ENCODE peak calls at places on chromosomes 5 and 9, in four cellular contexts. U is activated CD4-positive, CD25-positive, alpha-beta regulatory T cell; R is SW480; X is fibroblast of mammary gland. Y is an unnamed sample.

GRCh38 chr9:133907302-133907880 is 84.7 kb downstream of the VAV2 start:
- DNase-seq in X (no peak), R (no peak), U (no peak), Y (no peak)

GRCh38 chr9:130172858-130173461 is 756 bp downstream of the NCS1 start:
- DNase-seq in X (no peak), R (no peak), U (peak; percentile 13), Y (peak; percentile 68)

GRCh38 chr5:180366303-180366702 is 13.2 kb upstream of the GFPT2 start:
- DNase-seq in X (no peak), U (no peak), R (no peak), Y (no peak)

GRCh38 chr5:94615843-94616242 is 2.6 kb downstream of the KIAA0825 start:
- DNase-seq in R (no peak), U (no peak), X (no peak), Y (no peak)

GRCh38 chr5:57316798-57317327 is 143.0 kb downstream of the GPBP1 start:
- DNase-seq in X (peak; percentile 97), U (no peak), R (peak; percentile 92), Y (no peak)

GRCh38 chr5:149697001-149697400 is 33.1 kb upstream of the PPARGC1B start:
- DNase-seq in U (no peak), R (peak; percentile 74), X (peak; percentile 5), Y (no peak)

GRCh38 chr9:16039988-16040761 is 487.3 kb downstream of the CCDC171 start:
- DNase-seq in U (no peak), X (no peak), R (peak; percentile 47), Y (peak; percentile 77)

GRCh38 chr5:78504726-78505431 is 143.7 kb downstream of the LHFPL2 start:
- DNase-seq in X (peak; percentile 100), R (no peak), U (no peak), Y (peak; percentile 41)

GRCh38 chr5:134139377-134139851 is 24.9 kb downstream of the TCF7 start:
- DNase-seq in R (no peak), U (no peak), X (peak; percentile 38), Y (no peak)

GRCh38 chr5:53069626-53070025 is 39.9 kb downstream of the MOCS2 start:
- DNase-seq in R (no peak), U (no peak), X (peak; percentile 93), Y (no peak)

GRCh38 chr5:143340891-143341685 is 62.4 kb downstream of the NR3C1 start:
- DNase-seq in X (peak; percentile 37), U (no peak), R (no peak), Y (no peak)

GRCh38 chr5:14945450-14945849 is 73.9 kb upstream of the ANKH start:
- DNase-seq in X (no peak), R (no peak), U (no peak), Y (no peak)

GRCh38 chr5:178535299-178536175 is 54.7 kb downstream of the COL23A1 start:
- DNase-seq in X (no peak), U (no peak), R (no peak), Y (no peak)

GRCh38 chr5:81310402-81311063 is 9.1 kb downstream of the ZCCHC9 start:
- DNase-seq in X (no peak), R (no peak), U (no peak), Y (no peak)

GRCh38 chr5:103435136-103435914 is 127.3 kb downstream of the NUDT12 start:
- DNase-seq in X (peak; percentile 56), R (no peak), U (no peak), Y (no peak)

GRCh38 chr5:96875805-96876291 is 452 bp upstream of the ERAP2 start:
- DNase-seq in U (no peak), X (no peak), R (peak; percentile 52), Y (no peak)

GRCh38 chr5:80761966-80762365 is 107.2 kb upstream of the DHFR start:
- DNase-seq in X (peak; percentile 5), U (no peak), R (no peak), Y (no peak)

GRCh38 chr9:136988872-136989271 is 3.4 kb upstream of the PAXX start:
- DNase-seq in R (no peak), X (no peak), U (no peak), Y (no peak)

GRCh38 chr9:20559236-20559896 is 62.9 kb downstream of the MLLT3 start:
- DNase-seq in U (no peak), X (no peak), R (no peak), Y (no peak)

GRCh38 chr5:77636423-77637169 is 1.9 kb downstream of the OTP start:
- DNase-seq in R (no peak), U (no peak), X (no peak), Y (peak; percentile 20)

GRCh38 chr5:128905225-128906110 is 59.8 kb upstream of the SLC27A6 start:
- DNase-seq in X (peak; percentile 78), R (peak; percentile 68), U (no peak), Y (peak; percentile 51)

GRCh38 chr5:174229640-174230350 is 184.3 kb downstream of the NSG2 start:
- DNase-seq in X (peak; percentile 78), U (no peak), R (peak; percentile 43), Y (no peak)

GRCh38 chr5:930853-931252 is 38.2 kb downstream of the TRIP13 start:
- DNase-seq in R (peak; percentile 93), X (no peak), U (no peak), Y (no peak)

GRCh38 chr5:172404746-172405145 is 49.6 kb downstream of the SH3PXD2B start:
- DNase-seq in X (no peak), R (no peak), U (no peak), Y (no peak)

GRCh38 chr9:36928670-36929349 is 105.3 kb downstream of the PAX5 start:
- DNase-seq in U (no peak), R (peak; percentile 61), X (peak; percentile 78), Y (no peak)

GRCh38 chr5:89374818-89375521 is 492.0 kb upstream of the MEF2C start:
- DNase-seq in R (no peak), U (no peak), X (no peak), Y (no peak)

GRCh38 chr5:66565878-66566277 is 30.3 kb upstream of the MAST4 start:
- DNase-seq in U (no peak), X (no peak), R (no peak), Y (peak; percentile 11)

GRCh38 chr5:80318212-80318611 is 1.6 kb upstream of the SPZ1 start:
- DNase-seq in R (no peak), X (peak; percentile 78), U (no peak), Y (no peak)

GRCh38 chr9:129597355-129598088 is 23.4 kb downstream of the C9orf50 start:
- DNase-seq in X (peak; percentile 68), R (peak; percentile 96), U (no peak), Y (peak; percentile 62)

GRCh38 chr5:33984671-33985124 is at the start of gene SLC45A2:
- DNase-seq in R (no peak), U (no peak), X (peak; percentile 42), Y (no peak)

GRCh38 chr5:62259699-62260220 is 46.2 kb upstream of the KIF2A start:
- DNase-seq in X (peak; percentile 17), U (no peak), R (no peak), Y (no peak)

GRCh38 chr9:134659688-134660131 is 18.1 kb downstream of the COL5A1 start:
- DNase-seq in X (no peak), U (no peak), R (no peak), Y (no peak)

GRCh38 chr5:133154274-133155088 is 102.7 kb downstream of the HSPA4 start:
- DNase-seq in R (no peak), U (no peak), X (no peak), Y (no peak)

GRCh38 chr5:123035950-123036390 is 555 bp downstream of the PPIC start:
- DNase-seq in U (no peak), R (peak; percentile 73), X (peak; percentile 28), Y (peak; percentile 66)

GRCh38 chr5:148972958-148973357 is 89.9 kb downstream of the SH3TC2 start:
- DNase-seq in R (no peak), U (no peak), X (peak; percentile 88), Y (no peak)

GRCh38 chr9:96688745-96689464 is 33.8 kb upstream of the PRXL2C start:
- DNase-seq in X (no peak), U (no peak), R (no peak), Y (no peak)

Y was measured in iPS-NIHi11.